ENCODE peak calls at places on chromosomes 13 and 19, in ten cellular contexts. G is NCI-H1417 treated with DMSO at 0.1 percent for 48 hours; V is ELR; N is NCI-H1092 treated with DMSO at 0.1 percent for 48 hours; R is body of pancreas; M is activated naive CD4-positive, alpha-beta T cell; U is stimulated activated CD4-positive, alpha-beta T cell treated with anti-CD3 and anti-CD28 coated beads, Interleukin-15, amount 100 ng/mL, for 24 hours; T is T follicular helper cell; X is EL; Q is GM12892. Z is an unnamed sample.

GRCh38 chr19:42378225-42378929 is 11.7 kb downstream of the CNFN start:
- DNase-seq in G (no peak), V (no peak), N (no peak), R (no peak), M (no peak), U (no peak), T (no peak), X (no peak), Q (no peak), Z (no peak)

GRCh38 chr19:20478936-20479335 is 86.6 kb downstream of the ZNF737 start:
- DNase-seq in G (no peak), V (no peak), N (no peak), R (no peak), M (no peak), U (no peak), T (no peak), X (no peak), Q (no peak), Z (no peak)

GRCh38 chr13:74886496-74886895 is 595.5 kb downstream of the TBC1D4 start:
- DNase-seq in G (no peak), V (no peak), N (no peak), R (no peak), M (no peak), U (no peak), T (no peak), X (no peak), Q (no peak), Z (peak; percentile 35)

GRCh38 chr13:109154546-109154945 is 525.1 kb downstream of the MYO16 start:
- DNase-seq in G (no peak), V (peak; percentile 38), N (no peak), R (no peak), M (no peak), U (no peak), T (no peak), X (peak; percentile 29), Q (no peak), Z (no peak)

GRCh38 chr19:12791345-12792047 is at the start of gene JUNB:
- DNase-seq in G (peak; percentile 73), V (peak; percentile 97), N (peak; percentile 88), R (peak; percentile 98), M (peak; percentile 92), U (peak; percentile 98), T (peak; percentile 96), X (peak; percentile 97), Q (peak; percentile 82), Z (peak; percentile 98)

GRCh38 chr19:4660181-4660791 is 9.9 kb downstream of the MYDGF start:
- DNase-seq in G (no peak), V (peak; percentile 39), N (no peak), R (no peak), M (no peak), U (peak; percentile 26), T (no peak), X (peak; percentile 22), Q (no peak), Z (no peak)

GRCh38 chr19:13190781-13191540 is 40.8 kb downstream of the IER2 start:
- DNase-seq in G (no peak), V (no peak), N (no peak), R (peak; percentile 53), M (no peak), U (peak; percentile 68), T (no peak), X (no peak), Q (no peak), Z (no peak)

GRCh38 chr19:11481777-11482383 is 1.0 kb upstream of the ELAVL3 start:
- DNase-seq in G (peak; percentile 92), V (peak; percentile 59), N (peak; percentile 96), R (peak; percentile 63), M (no peak), U (peak; percentile 88), T (peak; percentile 33), X (peak; percentile 75), Q (peak; percentile 88), Z (peak; percentile 74)

GRCh38 chr13:61247149-61247936 is 168.3 kb downstream of the PCDH20 start:
- DNase-seq in G (no peak), V (no peak), N (no peak), R (no peak), M (no peak), U (no peak), T (no peak), X (no peak), Q (no peak), Z (no peak)

GRCh38 chr13:24040835-24041234 is 119.7 kb upstream of the SPATA13 start:
- DNase-seq in G (no peak), V (no peak), N (no peak), R (no peak), M (no peak), U (no peak), T (no peak), X (no peak), Q (no peak), Z (no peak)

GRCh38 chr13:64819081-64819480 is 2411.1 kb downstream of the PCDH9 start:
- DNase-seq in G (no peak), V (peak; percentile 26), N (no peak), R (no peak), M (no peak), U (no peak), T (no peak), X (peak; percentile 1), Q (no peak), Z (no peak)

GRCh38 chr19:13619203-13619632 is 112.9 kb upstream of the CACNA1A start:
- DNase-seq in G (no peak), V (peak; percentile 35), N (no peak), R (no peak), M (no peak), U (no peak), T (no peak), X (no peak), Q (no peak), Z (no peak)

GRCh38 chr19:58395979-58396627 is 647 bp downstream of the RNF225 start:
- DNase-seq in G (no peak), V (no peak), N (no peak), R (no peak), M (no peak), U (peak; percentile 58), T (no peak), X (no peak), Q (no peak), Z (no peak)

GRCh38 chr19:18304194-18304495 is 18.7 kb downstream of the LSM4 start:
- DNase-seq in G (no peak), V (no peak), N (no peak), R (no peak), M (no peak), U (peak; percentile 58), T (no peak), X (no peak), Q (no peak), Z (peak; percentile 16)

GRCh38 chr19:33469171-33470039 is 52.2 kb downstream of the PEPD start:
- DNase-seq in G (no peak), V (no peak), N (no peak), R (no peak), M (no peak), U (no peak), T (no peak), X (no peak), Q (no peak), Z (no peak)

GRCh38 chr19:49665301-49666119 is at the start of the genes BCL2L12 and IRF3:
- DNase-seq in G (no peak), V (peak; percentile 96), N (peak; percentile 67), R (peak; percentile 98), M (peak; percentile 98), U (peak; percentile 99), T (peak; percentile 100), X (peak; percentile 97), Q (peak; percentile 98), Z (peak; percentile 99)

GRCh38 chr19:50646074-50646807 is 3.0 kb upstream of the C19orf81 start:
- DNase-seq in G (no peak), V (peak; percentile 87), N (no peak), R (no peak), M (no peak), U (no peak), T (no peak), X (peak; percentile 83), Q (no peak), Z (no peak)

GRCh38 chr19:1173845-1174809 is at the start of gene SBNO2:
- DNase-seq in G (peak; percentile 54), V (peak; percentile 89), N (peak; percentile 48), R (peak; percentile 91), M (peak; percentile 93), U (peak; percentile 92), T (peak; percentile 80), X (peak; percentile 87), Q (peak; percentile 100), Z (peak; percentile 96)

GRCh38 chr13:95267662-95268369 is 33.4 kb downstream of the ABCC4 start:
- DNase-seq in G (no peak), V (peak; percentile 92), N (peak; percentile 17), R (no peak), M (no peak), U (no peak), T (no peak), X (peak; percentile 96), Q (no peak), Z (peak; percentile 58)

GRCh38 chr13:28744656-28745055 is 25.9 kb upstream of the SLC46A3 start:
- DNase-seq in G (no peak), V (no peak), N (no peak), R (no peak), M (no peak), U (no peak), T (no peak), X (no peak), Q (no peak), Z (no peak)

GRCh38 chr13:20497376-20497775 is 28.3 kb downstream of the CRYL1 start:
- DNase-seq in G (no peak), V (no peak), N (no peak), R (no peak), M (no peak), U (no peak), T (no peak), X (no peak), Q (no peak), Z (no peak)

GRCh38 chr13:50873481-50873880 is 30.0 kb upstream of the DLEU7 start:
- DNase-seq in G (no peak), V (peak; percentile 17), N (no peak), R (no peak), M (no peak), U (no peak), T (no peak), X (no peak), Q (no peak), Z (peak; percentile 7)

GRCh38 chr19:54415208-54415900 is at the start of gene TTYH1:
- DNase-seq in G (no peak), V (no peak), N (no peak), R (no peak), M (peak; percentile 15), U (peak; percentile 59), T (peak; percentile 14), X (no peak), Q (no peak), Z (no peak)

GRCh38 chr19:4229179-4229931 is at the start of gene EBI3:
- DNase-seq in G (no peak), V (peak; percentile 53), N (no peak), R (peak; percentile 22), M (no peak), U (peak; percentile 78), T (no peak), X (peak; percentile 82), Q (peak; percentile 60), Z (peak; percentile 57)

GRCh38 chr13:113656831-113657671 is 947 bp downstream of the ATP4B start:
- DNase-seq in G (no peak), V (no peak), N (no peak), R (no peak), M (no peak), U (no peak), T (no peak), X (no peak), Q (no peak), Z (no peak)

GRCh38 chr13:85445534-85445933 is 353.7 kb downstream of the SLITRK6 start:
- DNase-seq in G (no peak), V (no peak), N (no peak), R (no peak), M (no peak), U (no peak), T (no peak), X (no peak), Q (no peak), Z (no peak)

GRCh38 chr19:35139618-35139943 is 957 bp downstream of the FXYD1 start:
- DNase-seq in G (no peak), V (no peak), N (no peak), R (no peak), M (no peak), U (no peak), T (no peak), X (no peak), Q (no peak), Z (no peak)

GRCh38 chr19:5436101-5436947 is 18.9 kb upstream of the ZNRF4 start:
- DNase-seq in G (peak; percentile 12), V (peak; percentile 60), N (peak; percentile 26), R (no peak), M (no peak), U (no peak), T (no peak), X (peak; percentile 71), Q (no peak), Z (peak; percentile 69)